ENCODE peak calls at places on chromosomes 5 and 9, in ten cellular contexts. K is mammary epithelial cell, D is fibroblast of pulmonary artery, T is cardiac fibroblast, W is upper lobe of right lung, Y is neural progenitor cell, B is astrocyte, L is astrocyte of the cerebellum, N is colonic mucosa, U is esophagus muscularis mucosa. P is an unnamed sample.

GRCh38 chr9:137666950-137667670 is 48.3 kb downstream of the EHMT1 start:
- DNase-seq in Y (peak; percentile 89), U (no peak), D (no peak), T (no peak), L (no peak), B (no peak), K (no peak), N (no peak), W (peak; percentile 48), P (no peak)

GRCh38 chr9:4211022-4211421 is 88.8 kb downstream of the GLIS3 start:
- DNase-seq in B (no peak), D (no peak), T (no peak), U (no peak), L (no peak), Y (no peak), N (peak; percentile 42), K (no peak), W (no peak), P (no peak)

GRCh38 chr9:6502399-6502798 is 89.4 kb downstream of the UHRF2 start:
- DNase-seq in W (no peak), B (no peak), U (no peak), L (no peak), D (no peak), N (no peak), Y (no peak), K (peak; percentile 72), T (no peak), P (no peak)

GRCh38 chr5:56357426-56357825 is 124.3 kb upstream of the ANKRD55 start:
- DNase-seq in U (no peak), T (no peak), B (no peak), D (no peak), K (no peak), Y (no peak), N (no peak), W (no peak), L (no peak), P (no peak)

GRCh38 chr9:136564379-136564988 is 18.6 kb upstream of the NOTCH1 start:
- DNase-seq in L (no peak), D (peak; percentile 80), K (peak; percentile 39), W (peak; percentile 92), N (peak; percentile 52), U (no peak), T (peak; percentile 81), B (peak; percentile 68), Y (no peak), P (no peak)

GRCh38 chr9:95065224-95065623 is 252.3 kb downstream of the FANCC start:
- DNase-seq in U (no peak), D (no peak), L (no peak), Y (no peak), W (no peak), K (peak; percentile 27), N (no peak), T (no peak), B (no peak), P (no peak)

GRCh38 chr9:70556736-70557135 is 142.3 kb upstream of the KLF9 start:
- DNase-seq in U (no peak), D (no peak), T (no peak), N (no peak), K (no peak), L (no peak), B (no peak), Y (no peak), W (no peak), P (no peak)

GRCh38 chr9:138071731-138072130 is 194.1 kb downstream of the CACNA1B start:
- DNase-seq in B (no peak), W (no peak), K (no peak), D (no peak), N (no peak), T (no peak), L (no peak), Y (no peak), U (peak; percentile 80), P (no peak)

GRCh38 chr5:179233909-179234562 is 111.2 kb downstream of the ADAMTS2 start:
- DNase-seq in T (no peak), B (no peak), K (no peak), N (no peak), D (no peak), W (peak; percentile 45), L (no peak), Y (no peak), U (no peak), P (no peak)

GRCh38 chr5:170522211-170523128 is 18.6 kb downstream of the KCNIP1 start:
- DNase-seq in W (no peak), T (peak; percentile 12), K (peak; percentile 76), N (no peak), L (peak; percentile 60), Y (no peak), U (no peak), D (no peak), B (peak; percentile 67), P (peak; percentile 96)

GRCh38 chr9:12702160-12702758 is 9.1 kb downstream of the TYRP1 start:
- DNase-seq in K (peak; percentile 41), B (peak; percentile 68), L (peak; percentile 40), W (no peak), U (no peak), N (peak; percentile 50), T (peak; percentile 87), D (peak; percentile 90), Y (peak; percentile 80), P (no peak)

GRCh38 chr9:95434116-95435073 is 82.4 kb downstream of the PTCH1 start:
- DNase-seq in B (no peak), D (no peak), L (no peak), N (no peak), T (peak; percentile 13), Y (peak; percentile 31), K (no peak), W (no peak), U (no peak), P (no peak)

GRCh38 chr5:1882337-1883119 is at the start of gene IRX4:
- DNase-seq in K (peak; percentile 73), Y (peak; percentile 62), L (no peak), N (no peak), B (peak; percentile 3), W (no peak), T (peak; percentile 19), D (peak; percentile 15), U (no peak), P (no peak)

GRCh38 chr5:177378884-177379883 is 5.0 kb upstream of the SLC34A1 start:
- DNase-seq in Y (no peak), N (no peak), B (peak; percentile 90), D (peak; percentile 70), K (peak; percentile 67), T (peak; percentile 55), L (peak; percentile 15), W (no peak), U (no peak), P (peak; percentile 59)

GRCh38 chr9:102631559-102631958 is 363.6 kb upstream of the CYLC2 start:
- DNase-seq in T (peak; percentile 0), K (peak; percentile 11), U (no peak), W (no peak), Y (no peak), N (no peak), B (no peak), D (peak; percentile 5), L (no peak), P (no peak)

GRCh38 chr9:123329329-123329955 is 26.6 kb upstream of the CRB2 start:
- DNase-seq in U (no peak), T (no peak), L (no peak), W (peak; percentile 74), K (peak; percentile 74), N (peak; percentile 89), Y (no peak), B (no peak), D (no peak), P (no peak)

GRCh38 chr5:172634106-172634899 is 6.8 kb upstream of the NEURL1B start:
- DNase-seq in W (no peak), T (no peak), Y (no peak), K (no peak), D (no peak), B (no peak), L (no peak), N (no peak), U (no peak), P (no peak)

GRCh38 chr5:145443366-145443765 is 391.8 kb downstream of the PRELID2 start:
- DNase-seq in N (no peak), B (no peak), U (no peak), Y (no peak), D (no peak), T (no peak), L (no peak), K (no peak), W (no peak), P (no peak)

GRCh38 chr5:54083851-54084250 is 226.5 kb downstream of the ARL15 start:
- DNase-seq in B (no peak), W (no peak), T (peak; percentile 13), N (no peak), L (no peak), Y (no peak), U (no peak), K (no peak), D (no peak), P (no peak)

GRCh38 chr5:73544429-73545402 is 20.7 kb downstream of the ANKRA2 start:
- DNase-seq in D (peak; percentile 56), K (peak; percentile 81), L (no peak), N (peak; percentile 88), B (no peak), T (peak; percentile 37), W (peak; percentile 67), Y (no peak), U (no peak), P (no peak)

GRCh38 chr9:73680831-73681230 is 529.2 kb downstream of the ANXA1 start:
- DNase-seq in N (no peak), B (no peak), Y (no peak), T (peak; percentile 16), L (no peak), U (no peak), W (no peak), K (no peak), D (peak; percentile 66), P (peak; percentile 23)

GRCh38 chr5:14581891-14582796 is 552 bp downstream of the OTULINL start:
- DNase-seq in K (peak; percentile 53), B (no peak), W (peak; percentile 89), U (no peak), D (peak; percentile 13), Y (peak; percentile 82), T (peak; percentile 22), L (no peak), N (peak; percentile 75), P (no peak)
- TF ChIP-seq CTCF in K (peak; percentile 10), B (no peak), W (peak; percentile 23), U (peak; percentile 26), D (no peak), Y (peak; percentile 32), T (no peak), L (peak; percentile 14), N (no peak), P (peak; percentile 11)

GRCh38 chr9:38068616-38068865 is 486 bp downstream of the SHB start:
- DNase-seq in L (no peak), T (peak; percentile 71), U (no peak), K (peak; percentile 57), B (no peak), D (peak; percentile 59), N (peak; percentile 49), Y (no peak), W (no peak), P (no peak)
- TF ChIP-seq CTCF in L (peak; percentile 53), T (peak; percentile 40), U (peak; percentile 59), K (no peak), B (no peak), D (peak; percentile 23), N (no peak), Y (no peak), W (peak; percentile 41), P (peak; percentile 52)

GRCh38 chr9:127204771-127205470 is 59.7 kb upstream of the GARNL3 start:
- DNase-seq in B (no peak), T (peak; percentile 38), N (no peak), W (no peak), L (no peak), U (no peak), D (peak; percentile 37), Y (no peak), K (no peak), P (no peak)
- TF ChIP-seq CTCF in B (peak; percentile 23), T (peak; percentile 10), N (no peak), W (no peak), L (no peak), U (peak; percentile 19), D (peak; percentile 32), Y (no peak), K (no peak), P (peak; percentile 15)

GRCh38 chr9:114538241-114538640 is 33.0 kb upstream of the WHRN start:
- DNase-seq in D (no peak), N (peak; percentile 42), K (peak; percentile 13), T (no peak), U (no peak), W (no peak), Y (peak; percentile 45), B (no peak), L (no peak), P (no peak)
- TF ChIP-seq CTCF in D (no peak), N (peak; percentile 24), K (no peak), T (no peak), U (no peak), W (no peak), Y (no peak), B (peak; percentile 4), L (no peak), P (peak; percentile 37)